ENCODE peak calls at places on chromosomes 3 and 15, in six cellular contexts. One of them, this sample, is unnamed.

GRCh38 chr3:65713016-65713415 is 325.7 kb downstream of the MAGI1 start:
- DNase-seq in stimulated activated CD4-positive, alpha-beta T cell treated with anti-CD3 and anti-CD28 coated beads, TNF-alpha, amount 100 ng/mL, for 4 hours: no peak
- DNase-seq in right lobe of liver: no peak
- DNase-seq in stimulated activated CD8-positive, alpha-beta memory T cell treated with anti-CD3 and anti-CD28 coated beads, Interleukin-2, amount 100 ng/mL, for 1 hour: no peak
- DNase-seq in A172: no peak
- DNase-seq in endodermal cell: peak; percentile 57
- DNase-seq in this sample: no peak

GRCh38 chr3:173913397-173913796 is 515.9 kb downstream of the NLGN1 start:
- DNase-seq in stimulated activated CD4-positive, alpha-beta T cell treated with anti-CD3 and anti-CD28 coated beads, TNF-alpha, amount 100 ng/mL, for 4 hours: no peak
- DNase-seq in right lobe of liver: no peak
- DNase-seq in stimulated activated CD8-positive, alpha-beta memory T cell treated with anti-CD3 and anti-CD28 coated beads, Interleukin-2, amount 100 ng/mL, for 1 hour: no peak
- DNase-seq in A172: no peak
- DNase-seq in endodermal cell: no peak
- DNase-seq in this sample: no peak

GRCh38 chr3:101938262-101938847 is 89.0 kb downstream of the NFKBIZ start:
- DNase-seq in stimulated activated CD4-positive, alpha-beta T cell treated with anti-CD3 and anti-CD28 coated beads, TNF-alpha, amount 100 ng/mL, for 4 hours: no peak
- DNase-seq in right lobe of liver: no peak
- DNase-seq in stimulated activated CD8-positive, alpha-beta memory T cell treated with anti-CD3 and anti-CD28 coated beads, Interleukin-2, amount 100 ng/mL, for 1 hour: no peak
- DNase-seq in A172: no peak
- DNase-seq in endodermal cell: no peak
- DNase-seq in this sample: no peak

GRCh38 chr3:58299839-58300516 is 6.1 kb upstream of the RPP14 start:
- DNase-seq in stimulated activated CD4-positive, alpha-beta T cell treated with anti-CD3 and anti-CD28 coated beads, TNF-alpha, amount 100 ng/mL, for 4 hours: no peak
- DNase-seq in right lobe of liver: no peak
- DNase-seq in stimulated activated CD8-positive, alpha-beta memory T cell treated with anti-CD3 and anti-CD28 coated beads, Interleukin-2, amount 100 ng/mL, for 1 hour: no peak
- DNase-seq in A172: peak; percentile 22
- DNase-seq in endodermal cell: peak; percentile 60
- DNase-seq in this sample: no peak

GRCh38 chr3:44198265-44198956 is 43.3 kb upstream of the TOPAZ1 start:
- DNase-seq in stimulated activated CD4-positive, alpha-beta T cell treated with anti-CD3 and anti-CD28 coated beads, TNF-alpha, amount 100 ng/mL, for 4 hours: peak; percentile 59
- DNase-seq in right lobe of liver: peak; percentile 70
- DNase-seq in stimulated activated CD8-positive, alpha-beta memory T cell treated with anti-CD3 and anti-CD28 coated beads, Interleukin-2, amount 100 ng/mL, for 1 hour: peak; percentile 19
- DNase-seq in A172: peak; percentile 70
- DNase-seq in endodermal cell: peak; percentile 93
- DNase-seq in this sample: peak; percentile 59

GRCh38 chr3:147945968-147946519 is 536.9 kb downstream of the ZIC1 start:
- DNase-seq in stimulated activated CD4-positive, alpha-beta T cell treated with anti-CD3 and anti-CD28 coated beads, TNF-alpha, amount 100 ng/mL, for 4 hours: no peak
- DNase-seq in right lobe of liver: peak; percentile 55
- DNase-seq in stimulated activated CD8-positive, alpha-beta memory T cell treated with anti-CD3 and anti-CD28 coated beads, Interleukin-2, amount 100 ng/mL, for 1 hour: no peak
- DNase-seq in A172: peak; percentile 86
- DNase-seq in endodermal cell: peak; percentile 76
- DNase-seq in this sample: no peak

GRCh38 chr3:186669378-186670084 is 3.7 kb downstream of the HRG start:
- DNase-seq in stimulated activated CD4-positive, alpha-beta T cell treated with anti-CD3 and anti-CD28 coated beads, TNF-alpha, amount 100 ng/mL, for 4 hours: no peak
- DNase-seq in right lobe of liver: no peak
- DNase-seq in stimulated activated CD8-positive, alpha-beta memory T cell treated with anti-CD3 and anti-CD28 coated beads, Interleukin-2, amount 100 ng/mL, for 1 hour: no peak
- DNase-seq in A172: no peak
- DNase-seq in endodermal cell: no peak
- DNase-seq in this sample: no peak

GRCh38 chr15:77535845-77536244 is 96.9 kb downstream of the LINGO1 start:
- DNase-seq in stimulated activated CD4-positive, alpha-beta T cell treated with anti-CD3 and anti-CD28 coated beads, TNF-alpha, amount 100 ng/mL, for 4 hours: no peak
- DNase-seq in right lobe of liver: no peak
- DNase-seq in stimulated activated CD8-positive, alpha-beta memory T cell treated with anti-CD3 and anti-CD28 coated beads, Interleukin-2, amount 100 ng/mL, for 1 hour: no peak
- DNase-seq in A172: no peak
- DNase-seq in endodermal cell: peak; percentile 53
- DNase-seq in this sample: no peak

GRCh38 chr3:104820959-104821358 is 545.8 kb upstream of the ALCAM start:
- DNase-seq in stimulated activated CD4-positive, alpha-beta T cell treated with anti-CD3 and anti-CD28 coated beads, TNF-alpha, amount 100 ng/mL, for 4 hours: no peak
- DNase-seq in right lobe of liver: no peak
- DNase-seq in stimulated activated CD8-positive, alpha-beta memory T cell treated with anti-CD3 and anti-CD28 coated beads, Interleukin-2, amount 100 ng/mL, for 1 hour: no peak
- DNase-seq in A172: no peak
- DNase-seq in endodermal cell: no peak
- DNase-seq in this sample: no peak

GRCh38 chr3:32285910-32286309 is 47.4 kb downstream of the CMTM8 start:
- DNase-seq in stimulated activated CD4-positive, alpha-beta T cell treated with anti-CD3 and anti-CD28 coated beads, TNF-alpha, amount 100 ng/mL, for 4 hours: no peak
- DNase-seq in right lobe of liver: no peak
- DNase-seq in stimulated activated CD8-positive, alpha-beta memory T cell treated with anti-CD3 and anti-CD28 coated beads, Interleukin-2, amount 100 ng/mL, for 1 hour: no peak
- DNase-seq in A172: no peak
- DNase-seq in endodermal cell: no peak
- DNase-seq in this sample: no peak

GRCh38 chr3:52490938-52491526 is 4.1 kb upstream of the STAB1 start:
- DNase-seq in stimulated activated CD4-positive, alpha-beta T cell treated with anti-CD3 and anti-CD28 coated beads, TNF-alpha, amount 100 ng/mL, for 4 hours: no peak
- DNase-seq in right lobe of liver: no peak
- DNase-seq in stimulated activated CD8-positive, alpha-beta memory T cell treated with anti-CD3 and anti-CD28 coated beads, Interleukin-2, amount 100 ng/mL, for 1 hour: no peak
- DNase-seq in A172: peak; percentile 22
- DNase-seq in endodermal cell: no peak
- DNase-seq in this sample: no peak

GRCh38 chr3:178618197-178618596 is 82.0 kb downstream of the KCNMB2 start:
- DNase-seq in stimulated activated CD4-positive, alpha-beta T cell treated with anti-CD3 and anti-CD28 coated beads, TNF-alpha, amount 100 ng/mL, for 4 hours: no peak
- DNase-seq in right lobe of liver: no peak
- DNase-seq in stimulated activated CD8-positive, alpha-beta memory T cell treated with anti-CD3 and anti-CD28 coated beads, Interleukin-2, amount 100 ng/mL, for 1 hour: no peak
- DNase-seq in A172: peak; percentile 12
- DNase-seq in endodermal cell: no peak
- DNase-seq in this sample: no peak

This sample was measured in lower lobe of right lung.